ENCODE peak calls at places on chromosome 21, in eight cellular contexts. One of them, this sample, is unnamed.

GRCh38 chr21:20971296-20971921 is 26.8 kb upstream of the NCAM2 start:
- DNase-seq in BE2C: peak; percentile 74
- DNase-seq in heart left ventricle: no peak
- DNase-seq in choroid plexus epithelial cell: peak; percentile 88
- DNase-seq in PC-9: peak; percentile 12
- DNase-seq in mesothelial cell of epicardium: peak; percentile 50
- DNase-seq in GM06990: no peak
- DNase-seq in tibial artery: no peak
- DNase-seq in this sample: peak; percentile 24

GRCh38 chr21:30408782-30409494 is 13.1 kb downstream of the KRTAP13-1 start:
- DNase-seq in BE2C: peak; percentile 81
- DNase-seq in heart left ventricle: peak; percentile 27
- DNase-seq in choroid plexus epithelial cell: peak; percentile 84
- DNase-seq in PC-9: peak; percentile 49
- DNase-seq in mesothelial cell of epicardium: peak; percentile 42
- DNase-seq in GM06990: no peak
- DNase-seq in tibial artery: no peak
- DNase-seq in this sample: no peak

GRCh38 chr21:35635261-35635660 is 425.1 kb downstream of the SETD4 start:
- DNase-seq in BE2C: no peak
- DNase-seq in heart left ventricle: no peak
- DNase-seq in choroid plexus epithelial cell: peak; percentile 58
- DNase-seq in PC-9: no peak
- DNase-seq in mesothelial cell of epicardium: no peak
- DNase-seq in GM06990: no peak
- DNase-seq in tibial artery: no peak
- DNase-seq in this sample: no peak

GRCh38 chr21:32256226-32256625 is 22.6 kb downstream of the MIS18A start:
- DNase-seq in BE2C: no peak
- DNase-seq in heart left ventricle: no peak
- DNase-seq in choroid plexus epithelial cell: no peak
- DNase-seq in PC-9: no peak
- DNase-seq in mesothelial cell of epicardium: no peak
- DNase-seq in GM06990: no peak
- DNase-seq in tibial artery: no peak
- DNase-seq in this sample: no peak

GRCh38 chr21:41171210-41171609 is 3.2 kb downstream of the BACE2 start:
- DNase-seq in BE2C: no peak
- DNase-seq in heart left ventricle: peak; percentile 32
- DNase-seq in choroid plexus epithelial cell: no peak
- DNase-seq in PC-9: peak; percentile 32
- DNase-seq in mesothelial cell of epicardium: no peak
- DNase-seq in GM06990: no peak
- DNase-seq in tibial artery: peak; percentile 53
- DNase-seq in this sample: no peak

GRCh38 chr21:28590722-28591121 is 402.0 kb downstream of the LTN1 start:
- DNase-seq in BE2C: no peak
- DNase-seq in heart left ventricle: no peak
- DNase-seq in choroid plexus epithelial cell: no peak
- DNase-seq in PC-9: no peak
- DNase-seq in mesothelial cell of epicardium: no peak
- DNase-seq in GM06990: no peak
- DNase-seq in tibial artery: no peak
- DNase-seq in this sample: no peak

GRCh38 chr21:39613029-39613934 is 542 bp downstream of the B3GALT5 start:
- DNase-seq in BE2C: no peak
- DNase-seq in heart left ventricle: no peak
- DNase-seq in choroid plexus epithelial cell: peak; percentile 33
- DNase-seq in PC-9: no peak
- DNase-seq in mesothelial cell of epicardium: no peak
- DNase-seq in GM06990: no peak
- DNase-seq in tibial artery: no peak
- DNase-seq in this sample: no peak

GRCh38 chr21:41583274-41583790 is 75.4 kb upstream of the TMPRSS2 start:
- DNase-seq in BE2C: no peak
- DNase-seq in heart left ventricle: no peak
- DNase-seq in choroid plexus epithelial cell: peak; percentile 34
- DNase-seq in PC-9: peak; percentile 77
- DNase-seq in mesothelial cell of epicardium: peak; percentile 31
- DNase-seq in GM06990: no peak
- DNase-seq in tibial artery: no peak
- DNase-seq in this sample: no peak

GRCh38 chr21:32061755-32062154 is 188.9 kb downstream of the HUNK start:
- DNase-seq in BE2C: no peak
- DNase-seq in heart left ventricle: no peak
- DNase-seq in choroid plexus epithelial cell: no peak
- DNase-seq in PC-9: no peak
- DNase-seq in mesothelial cell of epicardium: no peak
- DNase-seq in GM06990: no peak
- DNase-seq in tibial artery: no peak
- DNase-seq in this sample: no peak

GRCh38 chr21:44265734-44266270 is 4.1 kb upstream of the DNMT3L start:
- DNase-seq in BE2C: no peak
- DNase-seq in heart left ventricle: no peak
- DNase-seq in choroid plexus epithelial cell: no peak
- DNase-seq in PC-9: no peak
- DNase-seq in mesothelial cell of epicardium: no peak
- DNase-seq in GM06990: no peak
- DNase-seq in tibial artery: no peak
- DNase-seq in this sample: no peak

GRCh38 chr21:44263768-44264167 is 2.1 kb upstream of the DNMT3L start:
- DNase-seq in BE2C: no peak
- DNase-seq in heart left ventricle: no peak
- DNase-seq in choroid plexus epithelial cell: no peak
- DNase-seq in PC-9: no peak
- DNase-seq in mesothelial cell of epicardium: no peak
- DNase-seq in GM06990: no peak
- DNase-seq in tibial artery: no peak
- DNase-seq in this sample: peak; percentile 79

GRCh38 chr21:44271558-44271957 is 9.9 kb upstream of the DNMT3L start:
- DNase-seq in BE2C: no peak
- DNase-seq in heart left ventricle: no peak
- DNase-seq in choroid plexus epithelial cell: no peak
- DNase-seq in PC-9: no peak
- DNase-seq in mesothelial cell of epicardium: no peak
- DNase-seq in GM06990: no peak
- DNase-seq in tibial artery: no peak
- DNase-seq in this sample: no peak

GRCh38 chr21:44263221-44263671 is 1.5 kb upstream of the DNMT3L start:
- DNase-seq in BE2C: no peak
- DNase-seq in heart left ventricle: no peak
- DNase-seq in choroid plexus epithelial cell: no peak
- DNase-seq in PC-9: no peak
- DNase-seq in mesothelial cell of epicardium: no peak
- DNase-seq in GM06990: no peak
- DNase-seq in tibial artery: no peak
- DNase-seq in this sample: no peak

GRCh38 chr21:44267655-44268142 is 6.0 kb upstream of the DNMT3L start:
- DNase-seq in BE2C: no peak
- DNase-seq in heart left ventricle: no peak
- DNase-seq in choroid plexus epithelial cell: no peak
- DNase-seq in PC-9: no peak
- DNase-seq in mesothelial cell of epicardium: no peak
- DNase-seq in GM06990: peak; percentile 55
- DNase-seq in tibial artery: no peak
- DNase-seq in this sample: no peak
- TF ChIP-seq CTCF in BE2C: no peak
- TF ChIP-seq CTCF in heart left ventricle: peak; percentile 14
- TF ChIP-seq CTCF in choroid plexus epithelial cell: peak; percentile 2
- TF ChIP-seq CTCF in PC-9: peak; percentile 24
- TF ChIP-seq CTCF in mesothelial cell of epicardium: no peak
- TF ChIP-seq CTCF in GM06990: peak; percentile 48
- TF ChIP-seq CTCF in tibial artery: no peak
- TF ChIP-seq CTCF in this sample: no peak

DNA sequence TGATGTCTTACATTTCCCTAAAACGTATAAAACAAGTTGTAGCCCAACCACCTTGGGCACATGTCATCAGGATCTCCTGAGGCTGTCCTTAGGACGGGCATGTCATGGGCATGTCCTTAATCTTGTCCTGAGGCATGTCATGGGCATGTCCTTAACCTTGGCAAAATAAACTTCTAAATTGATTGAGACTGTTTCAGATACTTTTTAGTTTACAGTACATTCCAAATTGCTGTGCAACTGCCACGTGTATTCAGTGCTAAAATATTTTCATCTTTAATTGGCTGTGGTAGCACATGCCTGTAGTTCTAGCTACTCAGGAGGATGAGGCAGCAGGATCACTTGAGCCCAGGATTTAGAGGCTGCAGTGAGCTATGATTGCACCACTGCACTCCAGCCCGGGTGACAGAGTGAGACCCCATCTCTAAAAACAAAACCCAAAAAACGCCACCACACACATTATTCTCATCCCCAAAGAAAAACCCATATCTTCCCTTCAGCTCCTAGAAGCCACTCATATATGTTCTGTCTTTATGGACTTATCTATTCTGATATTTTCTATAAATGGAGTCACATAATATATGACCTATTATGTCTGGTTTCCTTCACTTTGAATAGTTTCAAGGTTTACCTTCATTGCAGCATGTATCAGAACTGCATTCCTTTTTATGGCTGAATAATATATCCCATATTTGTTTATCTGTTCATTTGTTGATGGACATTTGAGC is 96.0 kb upstream of the BTG3 start:
- DNase-seq in BE2C: no peak
- DNase-seq in heart left ventricle: no peak
- DNase-seq in choroid plexus epithelial cell: no peak
- DNase-seq in PC-9: no peak
- DNase-seq in mesothelial cell of epicardium: no peak
- DNase-seq in GM06990: peak; percentile 7
- DNase-seq in tibial artery: no peak
- DNase-seq in this sample: no peak
- TF ChIP-seq CTCF in BE2C: no peak
- TF ChIP-seq CTCF in heart left ventricle: no peak
- TF ChIP-seq CTCF in choroid plexus epithelial cell: no peak
- TF ChIP-seq CTCF in PC-9: no peak
- TF ChIP-seq CTCF in mesothelial cell of epicardium: no peak
- TF ChIP-seq CTCF in GM06990: no peak
- TF ChIP-seq CTCF in tibial artery: no peak
- TF ChIP-seq CTCF in this sample: no peak

GRCh38 chr21:37717534-37717933 is 198.7 kb downstream of the KCNJ6 start:
- DNase-seq in BE2C: no peak
- DNase-seq in heart left ventricle: no peak
- DNase-seq in choroid plexus epithelial cell: no peak
- DNase-seq in PC-9: no peak
- DNase-seq in mesothelial cell of epicardium: no peak
- DNase-seq in GM06990: no peak
- DNase-seq in tibial artery: no peak
- DNase-seq in this sample: no peak

GRCh38 chr21:37710555-37711293 is 205.5 kb downstream of the KCNJ6 start:
- DNase-seq in BE2C: peak; percentile 18
- DNase-seq in heart left ventricle: peak; percentile 24
- DNase-seq in choroid plexus epithelial cell: peak; percentile 29
- DNase-seq in PC-9: no peak
- DNase-seq in mesothelial cell of epicardium: no peak
- DNase-seq in GM06990: no peak
- DNase-seq in tibial artery: no peak
- DNase-seq in this sample: no peak

GRCh38 chr21:37711294-37711844 is 204.9 kb downstream of the KCNJ6 start:
- DNase-seq in BE2C: no peak
- DNase-seq in heart left ventricle: no peak
- DNase-seq in choroid plexus epithelial cell: no peak
- DNase-seq in PC-9: no peak
- DNase-seq in mesothelial cell of epicardium: no peak
- DNase-seq in GM06990: no peak
- DNase-seq in tibial artery: no peak
- DNase-seq in this sample: no peak

GRCh38 chr21:37712204-37712934 is 203.9 kb downstream of the KCNJ6 start:
- DNase-seq in BE2C: peak; percentile 76
- DNase-seq in heart left ventricle: peak; percentile 57
- DNase-seq in choroid plexus epithelial cell: peak; percentile 85
- DNase-seq in PC-9: peak; percentile 45
- DNase-seq in mesothelial cell of epicardium: peak; percentile 58
- DNase-seq in GM06990: no peak
- DNase-seq in tibial artery: peak; percentile 59
- DNase-seq in this sample: no peak
- TF ChIP-seq CTCF in BE2C: peak; percentile 94
- TF ChIP-seq CTCF in heart left ventricle: peak; percentile 77
- TF ChIP-seq CTCF in choroid plexus epithelial cell: peak; percentile 99
- TF ChIP-seq CTCF in PC-9: peak; percentile 73
- TF ChIP-seq CTCF in mesothelial cell of epicardium: peak; percentile 51
- TF ChIP-seq CTCF in GM06990: peak; percentile 95
- TF ChIP-seq CTCF in tibial artery: peak; percentile 78
- TF ChIP-seq CTCF in this sample: peak; percentile 77

DNA sequence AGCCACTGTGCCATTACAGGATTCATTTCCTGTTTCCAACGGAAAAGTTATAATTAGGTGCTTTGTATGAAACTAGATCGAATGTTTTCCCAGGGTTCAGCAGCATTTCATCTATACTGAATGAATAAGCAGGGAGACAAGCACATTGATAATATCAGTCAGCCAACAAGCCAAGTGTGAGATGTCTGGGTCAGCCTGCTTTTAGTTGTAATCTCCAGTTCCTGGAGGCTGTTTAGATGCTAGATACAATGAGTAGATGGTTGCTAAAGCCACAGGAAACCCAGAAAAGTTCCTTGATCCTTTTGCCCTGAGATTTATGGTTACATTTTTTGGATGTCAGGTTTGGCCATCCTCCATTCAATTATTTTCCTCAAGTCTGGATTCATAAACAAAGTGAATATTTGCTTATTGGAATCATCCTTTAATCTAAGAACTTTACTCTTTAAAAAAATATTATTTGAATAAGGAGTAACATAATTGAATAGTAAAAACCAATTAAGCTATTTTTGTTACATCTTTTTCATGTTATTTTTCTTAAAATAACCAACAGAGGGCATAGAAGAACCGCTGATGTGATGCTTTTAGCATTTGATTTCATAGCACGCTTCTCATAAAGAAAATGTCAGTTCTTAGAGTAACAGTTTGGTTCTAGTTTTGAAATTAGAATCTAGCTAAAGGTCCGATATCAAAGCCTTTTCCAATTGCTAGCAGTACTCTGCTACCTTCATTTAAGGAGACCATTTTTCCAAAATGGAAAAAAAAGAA is 76.6 kb downstream of the HSPA13 start:
- DNase-seq in BE2C: no peak
- DNase-seq in heart left ventricle: no peak
- DNase-seq in choroid plexus epithelial cell: peak; percentile 39
- DNase-seq in PC-9: no peak
- DNase-seq in mesothelial cell of epicardium: no peak
- DNase-seq in GM06990: no peak
- DNase-seq in tibial artery: no peak
- DNase-seq in this sample: no peak
- TF ChIP-seq CTCF in BE2C: no peak
- TF ChIP-seq CTCF in heart left ventricle: no peak
- TF ChIP-seq CTCF in choroid plexus epithelial cell: no peak
- TF ChIP-seq CTCF in PC-9: peak; percentile 58
- TF ChIP-seq CTCF in mesothelial cell of epicardium: no peak
- TF ChIP-seq CTCF in GM06990: no peak
- TF ChIP-seq CTCF in tibial artery: no peak
- TF ChIP-seq CTCF in this sample: peak; percentile 35

This sample was measured in D721Med.